ENCODE peak calls at places on chromosome 20, in ten cellular contexts. V, B, H, M, X, I, N, A, J and D are unnamed samples.

GRCh38 chr20:20038586-20038985 is 13.7 kb downstream of the CRNKL1 start:
- DNase-seq in B (no peak), I (no peak), J (no peak), M (no peak), N (no peak), A (no peak), V (no peak), H (no peak), X (no peak), D (no peak)

GRCh38 chr20:33697129-33697528 is 10.9 kb upstream of the E2F1 start:
- DNase-seq in H (no peak), A (no peak), B (no peak), X (no peak), N (peak), J (peak), I (no peak), V (peak), M (peak), D (no peak)

GRCh38 chr20:37741055-37741454 is 47.2 kb downstream of the CTNNBL1 start:
- DNase-seq in X (peak), A (peak), J (peak), H (no peak), N (no peak), V (no peak), M (no peak), B (peak), I (peak), D (no peak)

GRCh38 chr20:58577139-58577806 is 62.1 kb upstream of the APCDD1L start:
- DNase-seq in J (no peak), H (no peak), M (no peak), B (no peak), N (no peak), I (no peak), A (no peak), V (no peak), X (no peak), D (no peak)

GRCh38 chr20:10648651-10649050 is 25.1 kb downstream of the JAG1 start:
- DNase-seq in J (peak), N (no peak), H (no peak), B (peak), X (no peak), M (peak), A (no peak), V (no peak), I (peak), D (peak)

GRCh38 chr20:32168184-32168910 is 39.2 kb downstream of the PLAGL2 start:
- DNase-seq in I (peak), B (peak), J (no peak), X (no peak), M (peak), V (no peak), A (no peak), H (no peak), N (no peak), D (no peak)

GRCh38 chr20:58461104-58461503 is 54.1 kb downstream of the APCDD1L start:
- DNase-seq in H (no peak), M (no peak), J (no peak), B (no peak), V (no peak), A (no peak), X (no peak), N (no peak), I (no peak), D (no peak)

GRCh38 chr20:23111307-23111943 is 25.3 kb upstream of the CD93 start:
- DNase-seq in H (no peak), M (no peak), B (no peak), X (no peak), J (no peak), A (no peak), V (no peak), N (no peak), I (no peak), D (no peak)

GRCh38 chr20:2102585-2103453 is 1.2 kb downstream of the STK35 start:
- DNase-seq in B (peak), M (peak), H (peak), N (peak), I (peak), A (peak), J (peak), X (no peak), V (peak), D (peak)

GRCh38 chr20:22226849-22227248 is 357.5 kb downstream of the FOXA2 start:
- DNase-seq in H (no peak), J (no peak), A (peak), V (no peak), I (no peak), N (no peak), M (no peak), B (no peak), X (no peak), D (no peak)

GRCh38 chr20:58219342-58219700 is 9.1 kb downstream of the ANKRD60 start:
- DNase-seq in N (no peak), H (no peak), M (no peak), I (peak), J (peak), B (peak), V (no peak), A (peak), X (no peak), D (peak)

GRCh38 chr20:44805991-44806729 is 4.2 kb downstream of the RIMS4 start:
- DNase-seq in V (peak), M (no peak), I (peak), H (no peak), B (no peak), X (no peak), N (peak), A (no peak), J (peak), D (peak)

GRCh38 chr20:56925696-56926101 is 296.6 kb downstream of the TFAP2C start:
- DNase-seq in H (no peak), A (no peak), B (no peak), N (no peak), I (no peak), V (no peak), X (no peak), M (no peak), J (no peak), D (no peak)

GRCh38 chr20:38229376-38230252 is 30.9 kb downstream of the KIAA1755 start:
- DNase-seq in J (peak), V (no peak), I (peak), M (no peak), X (no peak), H (no peak), B (no peak), A (peak), N (no peak), D (no peak)

GRCh38 chr20:56440346-56441007 is 27.9 kb upstream of the RTF2 start:
- DNase-seq in I (no peak), V (no peak), X (no peak), H (no peak), M (peak), N (no peak), B (no peak), A (no peak), J (no peak), D (no peak)

GRCh38 chr20:56483970-56484369 is 15.5 kb downstream of the RTF2 start:
- DNase-seq in I (no peak), B (no peak), J (no peak), V (no peak), N (peak), A (no peak), M (no peak), X (no peak), H (no peak), D (no peak)

GRCh38 chr20:48015943-48016723 is 230.9 kb upstream of the SULF2 start:
- DNase-seq in I (peak), J (peak), X (no peak), A (no peak), N (no peak), V (no peak), H (no peak), B (peak), M (peak), D (peak)

GRCh38 chr20:46060301-46060881 is 29.4 kb downstream of the NCOA5 start:
- DNase-seq in H (no peak), N (no peak), X (no peak), J (peak), B (no peak), A (no peak), I (no peak), M (no peak), V (no peak), D (no peak)

GRCh38 chr20:54212226-54212625 is 4.3 kb downstream of the PFDN4 start:
- DNase-seq in A (no peak), V (no peak), X (no peak), I (peak), J (peak), N (no peak), M (peak), H (no peak), B (peak), D (peak)

GRCh38 chr20:17966432-17967312 is 1.9 kb downstream of the SNX5 start:
- DNase-seq in A (peak), J (peak), I (peak), M (no peak), V (no peak), B (peak), H (no peak), N (no peak), X (peak), D (no peak)

GRCh38 chr20:50645253-50646068 is 45.9 kb downstream of the RIPOR3 start:
- DNase-seq in X (peak), A (peak), N (peak), M (peak), B (peak), H (peak), I (peak), V (peak), J (peak), D (peak)

GRCh38 chr20:25538838-25539665 is 46.3 kb downstream of the NINL start:
- DNase-seq in X (no peak), V (no peak), N (no peak), J (no peak), M (no peak), B (no peak), I (no peak), H (no peak), A (no peak), D (no peak)

GRCh38 chr20:47677314-47678129 is 107.8 kb downstream of the SULF2 start:
- DNase-seq in B (no peak), H (peak), M (no peak), V (peak), A (peak), I (peak), N (peak), J (peak), X (peak), D (no peak)

GRCh38 chr20:49812463-49813304 is at the start of gene SLC9A8:
- DNase-seq in A (peak), M (peak), V (peak), H (peak), I (peak), X (peak), N (peak), J (peak), B (peak), D (no peak)

GRCh38 chr20:8855315-8855714 is 213.6 kb upstream of the PLCB4 start:
- DNase-seq in N (peak), M (peak), A (no peak), J (peak), X (no peak), B (no peak), H (no peak), V (peak), I (peak), D (peak)

GRCh38 chr20:58148891-58149290 is 79.6 kb downstream of the ANKRD60 start:
- DNase-seq in X (no peak), J (no peak), V (no peak), I (no peak), N (no peak), A (no peak), M (no peak), H (no peak), B (no peak), D (no peak)

GRCh38 chr20:46343358-46344357 is 35.4 kb upstream of the CDH22 start:
- DNase-seq in N (no peak), A (no peak), V (no peak), H (no peak), B (no peak), X (no peak), J (no peak), M (no peak), I (no peak), D (no peak)

GRCh38 chr20:34165246-34165645 is 53.2 kb upstream of the EIF2S2 start:
- DNase-seq in V (no peak), A (no peak), X (no peak), J (no peak), N (no peak), H (no peak), B (no peak), M (no peak), I (no peak), D (no peak)

GRCh38 chr20:48371211-48371610 is 456.6 kb downstream of the PREX1 start:
- DNase-seq in V (no peak), I (no peak), B (no peak), X (no peak), J (no peak), A (no peak), H (no peak), M (no peak), N (no peak), D (no peak)

GRCh38 chr20:45985573-45985972 is 13.6 kb upstream of the ZNF335 start:
- DNase-seq in I (no peak), A (no peak), B (no peak), N (no peak), X (no peak), V (no peak), M (no peak), J (peak), H (no peak), D (no peak)

GRCh38 chr20:54044156-54044555 is 26.2 kb downstream of the BCAS1 start:
- DNase-seq in N (no peak), B (peak), J (peak), X (no peak), V (no peak), I (peak), A (peak), H (no peak), M (no peak), D (peak)

GRCh38 chr20:31670371-31671228 is 32.9 kb downstream of the COX4I2 start:
- DNase-seq in I (peak), V (peak), M (no peak), N (peak), X (no peak), J (no peak), A (no peak), H (peak), B (peak), D (no peak)

GRCh38 chr20:20410678-20411077 is 42.8 kb downstream of the INSM1 start:
- DNase-seq in B (no peak), M (no peak), I (no peak), V (no peak), A (peak), J (no peak), H (peak), N (peak), X (no peak), D (no peak)

DNA sequence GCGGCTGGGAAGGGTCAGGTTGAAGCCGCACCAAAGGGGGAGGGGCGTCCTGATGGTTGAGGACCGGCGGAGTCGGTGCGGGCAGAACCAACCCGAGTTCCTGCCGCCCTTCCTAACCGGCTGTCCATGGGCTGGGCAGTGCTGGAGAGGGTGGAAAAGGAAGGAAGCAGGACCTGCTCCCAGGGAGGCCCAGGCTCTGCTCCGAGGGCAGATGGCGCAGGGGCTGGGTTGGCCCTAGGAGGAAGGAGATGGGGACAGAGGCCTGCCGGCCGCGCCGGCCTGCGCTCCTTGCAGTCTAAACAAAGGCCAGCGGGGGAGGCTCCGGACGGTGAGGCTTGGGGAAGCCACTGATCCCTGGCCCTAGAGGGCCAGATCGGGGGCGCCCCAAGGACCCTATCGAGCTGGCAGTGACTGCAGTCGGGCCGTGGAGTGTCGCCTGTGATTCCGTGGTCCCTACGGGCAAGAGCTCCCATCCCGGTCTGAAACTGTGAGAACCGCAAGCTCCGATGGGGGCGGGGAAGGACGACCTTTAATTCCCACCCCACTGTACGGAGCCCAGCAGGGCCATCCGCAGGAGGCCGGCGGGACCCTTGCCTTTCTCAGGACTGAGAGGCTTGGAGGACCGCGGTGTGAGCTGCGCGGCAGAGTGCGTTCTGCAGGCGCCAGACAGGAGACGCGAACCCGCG is 39.3 kb downstream of the YTHDF1 start:
- DNase-seq in X (no peak), H (no peak), A (no peak), N (no peak), V (no peak), I (no peak), B (no peak), J (no peak), M (no peak), D (no peak)
- H3K4me3 ChIP-seq in X (no peak), H (no peak), A (no peak), N (peak), V (no peak), I (no peak), B (no peak), J (no peak), M (no peak), D (no peak)

GRCh38 chr20:35604444-35604750 is 11.2 kb upstream of the SPAG4 start:
- DNase-seq in A (peak), B (no peak), N (no peak), I (no peak), V (no peak), H (peak), M (no peak), J (no peak), X (no peak), D (no peak)
- TF ChIP-seq CTCF in A (peak), B (peak), N (no peak), I (peak), V (no peak), H (no peak), M (peak), J (peak), X (no peak), D (peak)

DNA sequence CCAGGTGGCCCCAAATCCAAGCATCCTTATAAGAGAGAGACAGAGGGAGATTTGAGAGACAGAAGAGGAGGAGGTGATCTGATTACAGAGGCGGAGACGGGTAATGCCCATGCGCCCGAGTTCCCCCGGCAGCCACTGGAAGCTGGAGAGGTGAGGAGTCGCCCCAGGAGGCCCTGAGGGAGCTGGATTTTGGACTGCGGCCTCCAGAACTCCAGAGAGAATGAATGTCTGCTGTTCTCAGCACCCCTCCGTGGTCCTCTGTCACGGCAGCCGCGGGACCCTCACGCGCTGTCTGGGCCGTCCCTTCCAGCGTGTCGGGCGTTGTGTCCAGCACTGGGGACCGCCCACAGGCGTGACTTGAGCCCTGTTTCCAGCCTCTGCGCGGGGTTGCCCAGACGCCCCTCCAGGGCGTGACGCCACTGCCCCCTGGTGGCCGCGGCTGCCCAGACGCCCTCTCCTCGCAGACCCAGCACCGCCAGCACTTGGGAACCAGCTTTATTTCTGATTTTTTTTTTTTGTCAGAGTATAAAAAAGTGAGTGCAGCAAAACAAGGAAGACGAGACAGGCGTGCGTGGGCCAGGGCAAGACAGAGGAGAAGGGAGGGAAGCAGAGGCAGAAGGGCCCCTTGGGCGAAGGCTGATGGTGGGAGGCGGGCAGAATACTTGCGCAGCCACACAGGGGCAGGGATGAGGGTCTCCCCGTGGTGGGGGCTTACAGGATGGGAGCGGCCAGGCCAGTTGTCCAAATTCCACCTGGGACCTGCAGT is 4.1 kb upstream of the ZNF512B start:
- DNase-seq in A (peak), M (no peak), B (peak), J (peak), I (peak), N (peak), X (no peak), H (peak), V (peak), D (no peak)
- H3K4me3 ChIP-seq in A (peak), M (peak), B (peak), J (peak), I (peak), N (no peak), X (peak), H (peak), V (no peak), D (peak)

DNA sequence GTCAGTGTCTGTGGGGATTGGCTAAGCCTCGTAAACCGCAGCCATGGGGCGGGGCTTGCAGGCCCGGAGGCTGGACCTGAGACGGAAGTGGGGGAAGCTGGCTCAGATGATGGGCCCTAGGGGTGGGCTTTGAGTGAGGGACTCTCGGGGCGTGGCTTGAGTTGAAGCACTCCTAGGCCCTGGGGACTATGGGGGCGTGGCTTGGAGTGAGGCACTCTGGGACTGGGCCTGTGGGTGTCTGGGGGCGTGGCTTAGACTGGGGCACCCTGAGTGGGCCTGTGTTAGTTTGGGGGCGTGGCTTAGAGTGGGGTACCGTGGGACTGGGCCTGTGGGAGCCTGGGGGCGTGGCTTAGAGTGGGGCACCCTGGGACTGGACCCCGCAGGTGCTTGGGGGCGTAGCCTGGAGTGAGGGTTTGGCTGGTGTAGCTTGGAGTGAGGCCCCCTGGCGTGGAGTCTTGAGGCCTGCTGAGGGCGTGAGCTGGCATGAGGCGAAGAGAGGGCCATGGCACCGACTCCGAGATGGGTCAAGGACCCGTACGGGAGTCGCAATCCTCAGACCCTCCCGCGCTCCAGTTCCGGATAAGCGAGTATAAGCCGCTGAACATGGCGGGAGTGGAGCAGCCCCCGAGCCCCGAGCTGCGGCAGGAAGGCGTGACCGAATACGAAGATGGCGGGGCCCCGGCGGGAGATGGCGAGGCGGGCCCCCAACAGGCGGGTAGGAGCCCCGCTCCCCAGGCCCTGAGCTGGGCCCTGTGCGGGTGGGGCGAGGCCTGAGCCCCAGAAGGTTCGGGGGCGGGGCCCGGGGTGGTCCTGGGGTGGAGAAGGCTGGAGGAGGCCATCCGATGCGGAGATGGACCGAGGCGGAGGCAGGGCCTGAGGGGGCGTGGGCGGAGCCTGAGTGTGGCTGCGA is 6.8 kb downstream of the L3MBTL1 start:
- DNase-seq in B (peak), I (peak), H (peak), J (peak), N (peak), X (peak), M (peak), A (peak), V (peak), D (peak)
- TF ChIP-seq CTCF in B (peak), I (peak), H (no peak), J (peak), N (no peak), X (peak), M (no peak), A (peak), V (no peak), D (peak)

DNA sequence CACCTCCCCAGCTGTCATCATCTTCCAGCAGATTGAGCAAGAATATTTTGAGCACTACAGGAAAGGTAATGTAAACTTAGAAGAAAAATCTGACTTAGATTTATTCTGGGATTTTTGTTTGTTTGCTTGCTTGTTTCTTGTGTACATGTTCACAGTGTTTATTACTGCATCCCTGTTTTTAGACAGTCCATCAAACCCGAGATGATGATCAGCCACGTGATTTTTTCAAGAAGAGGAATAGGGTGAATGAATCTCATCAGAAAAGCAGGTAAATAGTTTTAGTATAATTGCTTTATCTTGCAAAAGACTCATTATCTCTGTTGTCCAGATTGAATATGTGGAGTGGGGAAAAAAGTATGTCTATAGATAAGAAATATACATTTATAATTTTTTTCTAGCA is 2.1 kb downstream of the FAM217B start:
- DNase-seq in J (no peak), A (no peak), V (no peak), I (no peak), H (no peak), X (no peak), M (no peak), B (no peak), N (no peak), D (no peak)
- H3K4me3 ChIP-seq in J (no peak), A (no peak), V (no peak), I (no peak), H (no peak), X (no peak), M (no peak), B (no peak), N (no peak), D (no peak)